ENCODE peak calls at places on chromosomes 12 and 14, in eight cellular contexts. R is OCI-LY7, B is GM12864, Q is endothelial cell, Y is cardiac muscle cell, S is astrocyte of the spinal cord, L is mucosa of descending colon, N is adrenal gland. O is an unnamed sample.

GRCh38 chr12:12488823-12489528 is 73.7 kb downstream of the DUSP16 start:
- DNase-seq in R (no peak), B (no peak), Q (no peak), Y (no peak), S (no peak), L (no peak), N (no peak), O (no peak)

GRCh38 chr14:32021341-32021740 is 55.8 kb upstream of the ARHGAP5 start:
- DNase-seq in R (no peak), B (no peak), Q (no peak), Y (no peak), S (no peak), L (no peak), N (no peak), O (no peak)

GRCh38 chr12:113268621-113269020 is 47.4 kb downstream of the TPCN1 start:
- DNase-seq in R (no peak), B (no peak), Q (no peak), Y (no peak), S (no peak), L (no peak), N (no peak), O (no peak)

GRCh38 chr14:50003213-50004021 is 110.5 kb downstream of the ARF6 start:
- DNase-seq in R (peak), B (peak), Q (peak), Y (peak), S (peak), L (peak), N (peak), O (peak)

GRCh38 chr12:28540324-28540714 is 350.1 kb downstream of the CCDC91 start:
- DNase-seq in R (no peak), B (no peak), Q (no peak), Y (peak), S (no peak), L (no peak), N (no peak), O (no peak)

GRCh38 chr12:83709899-83710298 is 1023.2 kb downstream of the TMTC2 start:
- DNase-seq in R (no peak), B (no peak), Q (no peak), Y (no peak), S (no peak), L (no peak), N (no peak), O (no peak)

GRCh38 chr12:131088701-131089525 is 135.2 kb downstream of the ADGRD1 start:
- DNase-seq in R (no peak), B (no peak), Q (no peak), Y (no peak), S (no peak), L (no peak), N (no peak), O (no peak)

GRCh38 chr14:69268223-69268622 is 8.3 kb downstream of the GALNT16 start:
- DNase-seq in R (no peak), B (no peak), Q (no peak), Y (peak), S (peak), L (no peak), N (no peak), O (no peak)

GRCh38 chr12:72074956-72075355 is 136.3 kb downstream of the TPH2 start:
- DNase-seq in R (no peak), B (no peak), Q (no peak), Y (no peak), S (no peak), L (no peak), N (no peak), O (no peak)

GRCh38 chr12:108699955-108700563 is 31.3 kb downstream of the CORO1C start:
- DNase-seq in R (no peak), B (no peak), Q (peak), Y (no peak), S (no peak), L (no peak), N (no peak), O (no peak)

GRCh38 chr14:88095791-88096190 is 90.9 kb downstream of the GPR65 start:
- DNase-seq in R (no peak), B (no peak), Q (no peak), Y (no peak), S (no peak), L (no peak), N (no peak), O (no peak)

GRCh38 chr14:88098128-88098527 is 93.2 kb downstream of the GPR65 start:
- DNase-seq in R (no peak), B (no peak), Q (no peak), Y (no peak), S (no peak), L (no peak), N (no peak), O (no peak)
- TF ChIP-seq CTCF in R (no peak), B (no peak), Q (no peak), Y (no peak), S (no peak), L (no peak), N (no peak), O (no peak)

GRCh38 chr12:90010089-90010488 is 301.5 kb upstream of the ATP2B1 start:
- DNase-seq in R (no peak), B (no peak), Q (no peak), Y (no peak), S (peak), L (no peak), N (no peak), O (no peak)
- TF ChIP-seq CTCF in R (no peak), B (no peak), Q (no peak), Y (no peak), S (peak), L (no peak), N (no peak), O (no peak)

GRCh38 chr12:132217800-132218518 is 73.7 kb downstream of the NOC4L start:
- DNase-seq in R (no peak), B (no peak), Q (no peak), Y (no peak), S (no peak), L (no peak), N (no peak), O (no peak)

GRCh38 chr12:132217371-132217770 is 73.1 kb downstream of the NOC4L start:
- DNase-seq in R (no peak), B (no peak), Q (no peak), Y (no peak), S (no peak), L (no peak), N (no peak), O (no peak)

GRCh38 chr12:132219323-132219722 is 75.1 kb downstream of the NOC4L start:
- DNase-seq in R (no peak), B (no peak), Q (no peak), Y (no peak), S (no peak), L (no peak), N (no peak), O (no peak)

GRCh38 chr12:132218519-132218860 is 74.2 kb downstream of the NOC4L start:
- DNase-seq in R (no peak), B (no peak), Q (no peak), Y (no peak), S (no peak), L (no peak), N (no peak), O (no peak)

GRCh38 chr12:132218915-132219314 is 74.7 kb downstream of the NOC4L start:
- DNase-seq in R (peak), B (no peak), Q (peak), Y (no peak), S (no peak), L (peak), N (no peak), O (peak)
- TF ChIP-seq CTCF in R (peak), B (peak), Q (no peak), Y (peak), S (peak), L (no peak), N (no peak), O (no peak)

GRCh38 chr14:73263606-73264005 is 26.3 kb downstream of the PAPLN start:
- DNase-seq in R (no peak), B (no peak), Q (no peak), Y (no peak), S (no peak), L (no peak), N (no peak), O (peak)
- TF ChIP-seq CTCF in R (no peak), B (no peak), Q (no peak), Y (no peak), S (no peak), L (no peak), N (no peak), O (no peak)

DNA sequence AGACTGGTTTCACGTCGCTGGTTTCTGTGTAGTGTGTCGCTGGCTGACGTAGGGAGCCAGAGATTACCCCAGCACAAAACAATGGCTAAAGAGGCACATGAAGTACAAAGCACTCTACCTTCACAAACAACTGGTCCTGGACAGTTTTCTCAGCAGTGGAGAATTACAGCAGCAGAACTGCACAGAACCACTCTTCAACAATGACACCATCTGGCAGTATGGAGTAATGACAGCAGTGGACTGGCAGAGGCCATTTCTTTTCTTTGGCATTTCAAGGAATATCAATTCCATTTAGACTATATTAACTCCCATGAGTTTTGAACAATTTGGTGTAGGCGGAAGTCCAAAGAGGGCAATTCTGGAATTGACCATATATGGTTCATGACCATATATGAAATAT is 1074.1 kb downstream of the AACS start:
- DNase-seq in R (no peak), B (no peak), Q (no peak), Y (no peak), S (no peak), L (no peak), N (no peak), O (no peak)
- TF ChIP-seq CTCF in R (peak), B (no peak), Q (no peak), Y (no peak), S (peak), L (no peak), N (no peak), O (no peak)

DNA sequence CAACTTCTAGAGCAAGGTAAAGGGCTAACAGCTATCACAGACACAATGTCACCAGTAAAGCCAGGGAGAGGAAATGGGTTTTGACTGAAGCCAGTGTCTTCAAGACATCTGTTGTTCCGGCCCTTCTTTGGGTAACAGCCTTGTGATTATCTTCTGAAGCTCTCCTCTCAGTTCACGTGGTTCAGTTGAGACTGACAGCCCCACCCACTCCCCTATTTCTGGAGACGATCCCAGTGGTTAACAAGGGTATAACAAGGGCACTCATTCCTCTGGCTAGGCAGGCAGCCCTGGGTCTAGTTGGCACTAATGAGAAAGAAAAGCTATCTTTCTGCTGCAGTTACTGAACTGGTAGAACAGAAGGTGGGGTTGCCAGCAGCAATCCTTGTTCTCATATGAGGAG is 6.9 kb downstream of the GNPTAB start:
- DNase-seq in R (peak), B (no peak), Q (peak), Y (peak), S (no peak), L (peak), N (peak), O (peak)
- TF ChIP-seq CTCF in R (peak), B (peak), Q (peak), Y (peak), S (no peak), L (peak), N (peak), O (peak)

GRCh38 chr12:120314220-120314619 is 12.1 kb downstream of the SIRT4 start:
- DNase-seq in R (peak), B (no peak), Q (peak), Y (peak), S (no peak), L (no peak), N (no peak), O (no peak)
- TF ChIP-seq CTCF in R (peak), B (peak), Q (peak), Y (peak), S (peak), L (no peak), N (no peak), O (no peak)

GRCh38 chr12:1573960-1574862 is 20.2 kb downstream of the FBXL14 start:
- DNase-seq in R (no peak), B (no peak), Q (no peak), Y (no peak), S (peak), L (no peak), N (no peak), O (no peak)

GRCh38 chr12:1575287-1575798 is 19.0 kb downstream of the FBXL14 start:
- DNase-seq in R (no peak), B (no peak), Q (no peak), Y (peak), S (peak), L (no peak), N (no peak), O (no peak)

GRCh38 chr12:1575799-1576401 is 18.5 kb downstream of the FBXL14 start:
- DNase-seq in R (no peak), B (no peak), Q (no peak), Y (peak), S (peak), L (no peak), N (no peak), O (no peak)

GRCh38 chr12:1574863-1575254 is 19.5 kb downstream of the FBXL14 start:
- DNase-seq in R (no peak), B (no peak), Q (no peak), Y (no peak), S (peak), L (no peak), N (no peak), O (no peak)

GRCh38 chr12:1576410-1577240 is 17.8 kb downstream of the FBXL14 start:
- DNase-seq in R (no peak), B (no peak), Q (no peak), Y (peak), S (peak), L (peak), N (no peak), O (no peak)
- TF ChIP-seq CTCF in R (no peak), B (no peak), Q (no peak), Y (peak), S (peak), L (no peak), N (no peak), O (no peak)

GRCh38 chr12:18224745-18225144 is 36.6 kb upstream of the PIK3C2G start:
- DNase-seq in R (peak), B (no peak), Q (no peak), Y (peak), S (peak), L (no peak), N (no peak), O (peak)
- TF ChIP-seq CTCF in R (peak), B (no peak), Q (peak), Y (peak), S (peak), L (no peak), N (peak), O (peak)

GRCh38 chr12:122519418-122519817 is 7.3 kb downstream of the RSRC2 start:
- DNase-seq in R (no peak), B (no peak), Q (no peak), Y (no peak), S (no peak), L (no peak), N (no peak), O (no peak)
- TF ChIP-seq CTCF in R (no peak), B (no peak), Q (no peak), Y (no peak), S (no peak), L (no peak), N (no peak), O (no peak)